ENCODE peak calls at places on chromosomes 5 and 9, in seven cellular contexts. One of them, this sample, is unnamed. For H3K4me1, the result is how much of the 10 kb centered on the place peaks cover.

GRCh38 chr9:18459958-18460584 is 13.9 kb upstream of the ADAMTSL1 start:
- DNase-seq in psoas muscle: no peak
- DNase-seq in neuronal stem cell: no peak
- DNase-seq in esophagus squamous epithelium: no peak
- DNase-seq in heart left ventricle: no peak
- DNase-seq in CD4-positive, CD25-positive, alpha-beta regulatory T cell: no peak
- DNase-seq in HCT116: no peak
- DNase-seq in this sample: no peak

GRCh38 chr9:86903461-86904010 is 43.8 kb downstream of the GAS1 start:
- DNase-seq in psoas muscle: no peak
- DNase-seq in neuronal stem cell: no peak
- DNase-seq in esophagus squamous epithelium: no peak
- DNase-seq in heart left ventricle: no peak
- DNase-seq in CD4-positive, CD25-positive, alpha-beta regulatory T cell: no peak
- DNase-seq in HCT116: no peak
- DNase-seq in this sample: no peak

GRCh38 chr9:126306071-126306647 is 20.5 kb upstream of the MVB12B start:
- DNase-seq in psoas muscle: no peak
- DNase-seq in neuronal stem cell: no peak
- DNase-seq in esophagus squamous epithelium: no peak
- DNase-seq in heart left ventricle: no peak
- DNase-seq in CD4-positive, CD25-positive, alpha-beta regulatory T cell: no peak
- DNase-seq in HCT116: no peak
- DNase-seq in this sample: no peak

GRCh38 chr9:34124103-34124502 is 2.4 kb downstream of the DCAF12 start:
- DNase-seq in psoas muscle: no peak
- DNase-seq in neuronal stem cell: no peak
- DNase-seq in esophagus squamous epithelium: no peak
- DNase-seq in heart left ventricle: no peak
- DNase-seq in CD4-positive, CD25-positive, alpha-beta regulatory T cell: no peak
- DNase-seq in HCT116: no peak
- DNase-seq in this sample: no peak

GRCh38 chr9:108688051-108688450 is 167.7 kb downstream of the ACTL7B start:
- DNase-seq in psoas muscle: no peak
- DNase-seq in neuronal stem cell: no peak
- DNase-seq in esophagus squamous epithelium: no peak
- DNase-seq in heart left ventricle: no peak
- DNase-seq in CD4-positive, CD25-positive, alpha-beta regulatory T cell: no peak
- DNase-seq in HCT116: no peak
- DNase-seq in this sample: no peak

GRCh38 chr9:80294318-80294717 is 722.6 kb downstream of the TLE4 start:
- DNase-seq in psoas muscle: no peak
- DNase-seq in neuronal stem cell: no peak
- DNase-seq in esophagus squamous epithelium: no peak
- DNase-seq in heart left ventricle: no peak
- DNase-seq in CD4-positive, CD25-positive, alpha-beta regulatory T cell: no peak
- DNase-seq in HCT116: no peak
- DNase-seq in this sample: no peak

GRCh38 chr5:105931782-105932489 is 1738.8 kb downstream of the EFNA5 start:
- DNase-seq in psoas muscle: no peak
- DNase-seq in neuronal stem cell: no peak
- DNase-seq in esophagus squamous epithelium: no peak
- DNase-seq in heart left ventricle: no peak
- DNase-seq in CD4-positive, CD25-positive, alpha-beta regulatory T cell: no peak
- DNase-seq in HCT116: no peak
- DNase-seq in this sample: no peak

GRCh38 chr5:109409061-109409843 is 522 bp downstream of the PJA2 start:
- DNase-seq in psoas muscle: peak
- DNase-seq in neuronal stem cell: peak
- DNase-seq in esophagus squamous epithelium: peak
- DNase-seq in heart left ventricle: peak
- DNase-seq in CD4-positive, CD25-positive, alpha-beta regulatory T cell: peak
- DNase-seq in HCT116: peak
- DNase-seq in this sample: peak

GRCh38 chr9:132090771-132091170 is 11.1 kb upstream of the MED27 start:
- DNase-seq in psoas muscle: no peak
- DNase-seq in neuronal stem cell: no peak
- DNase-seq in esophagus squamous epithelium: no peak
- DNase-seq in heart left ventricle: no peak
- DNase-seq in CD4-positive, CD25-positive, alpha-beta regulatory T cell: no peak
- DNase-seq in HCT116: no peak
- DNase-seq in this sample: no peak

GRCh38 chr5:77641963-77642589 is 3.6 kb upstream of the OTP start:
- DNase-seq in psoas muscle: no peak
- DNase-seq in neuronal stem cell: no peak
- DNase-seq in esophagus squamous epithelium: no peak
- DNase-seq in heart left ventricle: no peak
- DNase-seq in CD4-positive, CD25-positive, alpha-beta regulatory T cell: no peak
- DNase-seq in HCT116: no peak
- DNase-seq in this sample: no peak

GRCh38 chr5:171306785-171307591 is 2.1 kb upstream of the TLX3 start:
- DNase-seq in psoas muscle: no peak
- DNase-seq in neuronal stem cell: no peak
- DNase-seq in esophagus squamous epithelium: no peak
- DNase-seq in heart left ventricle: no peak
- DNase-seq in CD4-positive, CD25-positive, alpha-beta regulatory T cell: no peak
- DNase-seq in HCT116: no peak
- DNase-seq in this sample: no peak

GRCh38 chr5:58318468-58318867 is 141.4 kb downstream of the PLK2 start:
- DNase-seq in psoas muscle: no peak
- DNase-seq in neuronal stem cell: no peak
- DNase-seq in esophagus squamous epithelium: no peak
- DNase-seq in heart left ventricle: no peak
- DNase-seq in CD4-positive, CD25-positive, alpha-beta regulatory T cell: no peak
- DNase-seq in HCT116: no peak
- DNase-seq in this sample: no peak

GRCh38 chr9:134738869-134739659 is 97.5 kb downstream of the COL5A1 start:
- DNase-seq in psoas muscle: peak
- DNase-seq in neuronal stem cell: peak
- DNase-seq in esophagus squamous epithelium: no peak
- DNase-seq in heart left ventricle: peak
- DNase-seq in CD4-positive, CD25-positive, alpha-beta regulatory T cell: no peak
- DNase-seq in HCT116: peak
- DNase-seq in this sample: peak

GRCh38 chr9:13990336-13990735 is 323.6 kb downstream of the NFIB start:
- DNase-seq in psoas muscle: no peak
- DNase-seq in neuronal stem cell: no peak
- DNase-seq in esophagus squamous epithelium: no peak
- DNase-seq in heart left ventricle: no peak
- DNase-seq in CD4-positive, CD25-positive, alpha-beta regulatory T cell: no peak
- DNase-seq in HCT116: no peak
- DNase-seq in this sample: no peak

GRCh38 chr9:8960254-8960653 is 1160.7 kb upstream of the DMAC1 start:
- DNase-seq in psoas muscle: no peak
- DNase-seq in neuronal stem cell: no peak
- DNase-seq in esophagus squamous epithelium: no peak
- DNase-seq in heart left ventricle: no peak
- DNase-seq in CD4-positive, CD25-positive, alpha-beta regulatory T cell: no peak
- DNase-seq in HCT116: no peak
- DNase-seq in this sample: no peak

GRCh38 chr5:105953616-105954015 is 1717.1 kb downstream of the EFNA5 start:
- DNase-seq in psoas muscle: no peak
- DNase-seq in neuronal stem cell: no peak
- DNase-seq in esophagus squamous epithelium: no peak
- DNase-seq in heart left ventricle: no peak
- DNase-seq in CD4-positive, CD25-positive, alpha-beta regulatory T cell: no peak
- DNase-seq in HCT116: no peak
- DNase-seq in this sample: no peak

GRCh38 chr9:121824651-121825480 is 173.4 kb downstream of the DAB2IP start:
- DNase-seq in psoas muscle: no peak
- DNase-seq in neuronal stem cell: no peak
- DNase-seq in esophagus squamous epithelium: no peak
- DNase-seq in heart left ventricle: no peak
- DNase-seq in CD4-positive, CD25-positive, alpha-beta regulatory T cell: no peak
- DNase-seq in HCT116: no peak
- DNase-seq in this sample: no peak

GRCh38 chr9:134885647-134886412 is 5.2 kb downstream of the FCN2 start:
- DNase-seq in psoas muscle: no peak
- DNase-seq in neuronal stem cell: no peak
- DNase-seq in esophagus squamous epithelium: no peak
- DNase-seq in heart left ventricle: no peak
- DNase-seq in CD4-positive, CD25-positive, alpha-beta regulatory T cell: no peak
- DNase-seq in HCT116: no peak
- DNase-seq in this sample: no peak

GRCh38 chr5:100900796-100901731 is 2.0 kb downstream of the ST8SIA4 start:
- DNase-seq in psoas muscle: peak
- DNase-seq in neuronal stem cell: peak
- DNase-seq in esophagus squamous epithelium: peak
- DNase-seq in heart left ventricle: peak
- DNase-seq in CD4-positive, CD25-positive, alpha-beta regulatory T cell: peak
- DNase-seq in HCT116: no peak
- DNase-seq in this sample: peak

GRCh38 chr9:127177682-127178265 is 55.3 kb upstream of the ANGPTL2 start:
- DNase-seq in psoas muscle: peak
- DNase-seq in neuronal stem cell: no peak
- DNase-seq in esophagus squamous epithelium: no peak
- DNase-seq in heart left ventricle: no peak
- DNase-seq in CD4-positive, CD25-positive, alpha-beta regulatory T cell: no peak
- DNase-seq in HCT116: no peak
- DNase-seq in this sample: no peak

GRCh38 chr5:169980418-169981053 is at the start of gene INSYN2B:
- DNase-seq in psoas muscle: peak
- DNase-seq in neuronal stem cell: peak
- DNase-seq in esophagus squamous epithelium: no peak
- DNase-seq in heart left ventricle: peak
- DNase-seq in CD4-positive, CD25-positive, alpha-beta regulatory T cell: no peak
- DNase-seq in HCT116: peak
- DNase-seq in this sample: no peak

GRCh38 chr9:94182532-94182931 is 76.6 kb upstream of the ZNF169 start:
- DNase-seq in psoas muscle: no peak
- DNase-seq in neuronal stem cell: no peak
- DNase-seq in esophagus squamous epithelium: no peak
- DNase-seq in heart left ventricle: no peak
- DNase-seq in CD4-positive, CD25-positive, alpha-beta regulatory T cell: no peak
- DNase-seq in HCT116: no peak
- DNase-seq in this sample: no peak

GRCh38 chr9:94183240-94183999 is 75.7 kb upstream of the ZNF169 start:
- DNase-seq in psoas muscle: no peak
- DNase-seq in neuronal stem cell: no peak
- DNase-seq in esophagus squamous epithelium: no peak
- DNase-seq in heart left ventricle: no peak
- DNase-seq in CD4-positive, CD25-positive, alpha-beta regulatory T cell: no peak
- DNase-seq in HCT116: no peak
- DNase-seq in this sample: no peak

DNA sequence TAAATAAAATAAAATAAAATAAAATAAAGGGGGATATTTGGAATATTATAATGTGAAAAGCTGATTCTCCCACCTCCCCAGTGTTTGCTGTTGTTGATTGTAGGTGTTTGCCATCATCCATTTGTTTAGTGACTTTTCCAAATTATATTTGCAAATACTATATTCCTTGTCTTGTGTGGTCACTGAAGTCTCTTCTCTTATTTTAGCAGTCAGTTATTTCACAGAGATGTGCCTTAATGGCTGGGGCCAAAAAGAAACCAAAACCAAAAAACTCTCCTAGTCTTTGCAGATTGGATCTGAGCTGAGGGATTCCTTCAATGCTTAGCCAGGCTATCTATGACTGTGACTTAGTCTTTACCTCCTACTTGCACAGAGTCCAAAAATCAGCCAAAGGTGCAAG is 70.9 kb upstream of the ZNF169 start:
- DNase-seq in psoas muscle: no peak
- DNase-seq in neuronal stem cell: no peak
- DNase-seq in esophagus squamous epithelium: no peak
- DNase-seq in heart left ventricle: no peak
- DNase-seq in CD4-positive, CD25-positive, alpha-beta regulatory T cell: no peak
- DNase-seq in HCT116: no peak
- DNase-seq in this sample: no peak
- H3K27ac ChIP-seq in psoas muscle: no peak
- H3K27ac ChIP-seq in neuronal stem cell: no peak
- H3K27ac ChIP-seq in esophagus squamous epithelium: no peak
- H3K27ac ChIP-seq in heart left ventricle: no peak
- H3K27ac ChIP-seq in CD4-positive, CD25-positive, alpha-beta regulatory T cell: no peak
- H3K27ac ChIP-seq in HCT116: no peak
- H3K27ac ChIP-seq in this sample: no peak

GRCh38 chr9:114662081-114662989 is 4.7 kb upstream of the TEX53 start:
- DNase-seq in psoas muscle: no peak
- DNase-seq in neuronal stem cell: peak
- DNase-seq in esophagus squamous epithelium: no peak
- DNase-seq in heart left ventricle: peak
- DNase-seq in CD4-positive, CD25-positive, alpha-beta regulatory T cell: peak
- DNase-seq in HCT116: no peak
- DNase-seq in this sample: peak
- H3K4me1 ChIP-seq in psoas muscle: under half
- H3K4me1 ChIP-seq in neuronal stem cell: under half
- H3K4me1 ChIP-seq in esophagus squamous epithelium: under half
- H3K4me1 ChIP-seq in heart left ventricle: under half
- H3K4me1 ChIP-seq in CD4-positive, CD25-positive, alpha-beta regulatory T cell: under half
- H3K4me1 ChIP-seq in HCT116: under half
- H3K4me1 ChIP-seq in this sample: under half

DNA sequence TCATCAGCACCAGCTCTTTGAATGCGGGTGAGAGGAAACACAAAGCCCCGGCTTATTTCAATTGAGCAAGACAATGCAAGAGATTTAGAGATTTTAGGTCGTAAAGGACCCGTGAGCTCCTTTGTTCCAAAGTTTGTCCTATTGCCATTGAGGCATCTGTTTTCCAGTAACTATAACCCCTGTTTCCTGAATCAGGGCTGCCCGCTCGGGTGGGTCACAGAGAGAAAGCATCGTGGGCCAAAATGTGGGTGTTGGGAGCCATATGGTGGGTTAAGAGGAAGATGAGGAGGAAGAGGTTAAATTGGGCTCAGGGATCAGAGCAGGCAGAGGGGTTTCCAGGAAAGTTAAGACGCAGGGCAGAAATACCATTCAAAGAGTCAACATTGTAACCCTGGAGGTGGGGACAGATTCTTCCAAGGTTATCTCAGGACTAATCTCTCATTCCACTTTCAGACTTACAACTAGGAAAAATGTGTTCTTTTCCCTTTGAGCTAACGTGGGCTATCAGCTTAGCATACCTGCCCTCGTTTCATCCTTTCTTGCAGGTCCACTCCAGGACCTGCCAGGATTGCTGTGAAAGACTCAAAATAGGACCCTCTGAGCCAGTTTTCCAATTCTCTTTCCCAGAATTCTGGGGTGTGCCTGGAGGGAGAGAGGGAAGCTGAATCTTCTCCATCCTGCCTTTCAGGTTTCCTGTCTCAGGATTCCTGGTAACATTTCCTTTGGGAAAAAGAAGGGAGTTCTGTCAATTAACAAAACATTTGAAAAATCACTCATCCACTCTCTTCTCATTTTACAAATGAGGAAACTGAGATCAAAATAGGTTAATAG is 95.5 kb upstream of the TAF11L2 start:
- DNase-seq in psoas muscle: no peak
- DNase-seq in neuronal stem cell: no peak
- DNase-seq in esophagus squamous epithelium: no peak
- DNase-seq in heart left ventricle: no peak
- DNase-seq in CD4-positive, CD25-positive, alpha-beta regulatory T cell: no peak
- DNase-seq in HCT116: no peak
- DNase-seq in this sample: no peak
- H3K4me3 ChIP-seq in psoas muscle: no peak
- H3K4me3 ChIP-seq in neuronal stem cell: no peak
- H3K4me3 ChIP-seq in esophagus squamous epithelium: no peak
- H3K4me3 ChIP-seq in heart left ventricle: no peak
- H3K4me3 ChIP-seq in CD4-positive, CD25-positive, alpha-beta regulatory T cell: no peak
- H3K4me3 ChIP-seq in HCT116: no peak
- H3K4me3 ChIP-seq in this sample: no peak

DNA sequence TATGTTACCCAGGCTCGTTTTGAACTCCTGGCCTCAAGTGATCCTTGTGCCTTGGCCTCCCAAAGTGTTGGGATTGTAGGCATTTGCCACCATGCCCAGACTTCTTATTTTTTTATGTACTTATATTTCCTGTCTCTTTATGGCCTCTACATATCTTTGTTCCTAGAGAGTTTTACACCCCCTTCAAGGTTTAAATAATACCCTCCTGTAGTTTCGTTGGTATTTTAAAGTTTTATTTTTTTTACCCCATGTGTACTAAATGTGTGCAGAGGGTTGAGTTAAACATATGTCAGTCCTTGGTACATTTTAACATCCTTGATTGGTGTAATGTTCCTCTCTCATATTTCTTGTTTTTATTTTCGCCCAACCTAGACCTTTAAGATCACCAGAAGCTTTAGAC is 29.4 kb downstream of the OCLN start:
- DNase-seq in psoas muscle: no peak
- DNase-seq in neuronal stem cell: no peak
- DNase-seq in esophagus squamous epithelium: no peak
- DNase-seq in heart left ventricle: no peak
- DNase-seq in CD4-positive, CD25-positive, alpha-beta regulatory T cell: no peak
- DNase-seq in HCT116: no peak
- DNase-seq in this sample: no peak
- H3K27ac ChIP-seq in psoas muscle: no peak
- H3K27ac ChIP-seq in neuronal stem cell: no peak
- H3K27ac ChIP-seq in esophagus squamous epithelium: no peak
- H3K27ac ChIP-seq in heart left ventricle: no peak
- H3K27ac ChIP-seq in CD4-positive, CD25-positive, alpha-beta regulatory T cell: no peak
- H3K27ac ChIP-seq in HCT116: no peak
- H3K27ac ChIP-seq in this sample: no peak